ENCODE peak calls at places on chromosomes 12 and 14, in eight cellular contexts. Z is H4, O is gastrocnemius medialis, M is smooth muscle cell of the brain vasculature, F is HTR-8/SVneo, I is EL, H is mesendoderm, J is A172. C is an unnamed sample.

GRCh38 chr14:74141703-74142102 is 56.9 kb downstream of the LIN52 start:
- DNase-seq in J (no peak), Z (no peak), H (no peak), I (no peak), F (no peak), M (no peak), O (peak; percentile 4), C (no peak)

GRCh38 chr14:72598328-72598727 is 295.6 kb downstream of the DPF3 start:
- DNase-seq in F (no peak), O (no peak), Z (no peak), H (no peak), M (no peak), J (no peak), I (no peak), C (no peak)

GRCh38 chr12:96457191-96457930 is 32.0 kb upstream of the CFAP54 start:
- DNase-seq in F (no peak), M (no peak), H (peak; percentile 91), Z (no peak), J (no peak), I (no peak), O (no peak), C (no peak)

GRCh38 chr12:101019193-101019592 is 190.8 kb downstream of the SLC5A8 start:
- DNase-seq in Z (no peak), J (no peak), O (no peak), I (no peak), H (no peak), M (no peak), F (no peak), C (no peak)

GRCh38 chr12:12470751-12471300 is 91.8 kb downstream of the DUSP16 start:
- DNase-seq in Z (no peak), F (no peak), O (no peak), I (no peak), J (no peak), H (no peak), M (no peak), C (no peak)

GRCh38 chr12:16807731-16808130 is 201.8 kb upstream of the LMO3 start:
- DNase-seq in I (no peak), Z (no peak), F (no peak), J (no peak), M (no peak), O (no peak), H (no peak), C (no peak)

GRCh38 chr14:77980475-77981321 is 180.8 kb downstream of the ADCK1 start:
- DNase-seq in Z (no peak), M (no peak), O (no peak), F (no peak), I (peak; percentile 3), H (peak; percentile 57), J (no peak), C (no peak)

GRCh38 chr12:130555628-130556485 is 160.2 kb downstream of the RIMBP2 start:
- DNase-seq in Z (no peak), M (no peak), I (no peak), J (no peak), F (no peak), H (no peak), O (no peak), C (no peak)

GRCh38 chr12:65672441-65672840 is 151.8 kb upstream of the HMGA2 start:
- DNase-seq in F (no peak), O (no peak), J (no peak), Z (no peak), M (no peak), I (no peak), H (no peak), C (no peak)

GRCh38 chr14:93234798-93235197 is 27.7 kb downstream of the UBR7 start:
- DNase-seq in I (peak; percentile 87), M (no peak), O (no peak), J (peak; percentile 23), F (no peak), Z (peak; percentile 54), H (peak; percentile 36), C (no peak)

GRCh38 chr14:92325835-92326234 is 2.9 kb downstream of the SLC24A4 start:
- DNase-seq in F (no peak), I (no peak), H (no peak), Z (no peak), M (no peak), O (no peak), J (no peak), C (no peak)

GRCh38 chr14:79708991-79709390 is 502.3 kb downstream of the DIO2 start:
- DNase-seq in F (peak; percentile 24), O (no peak), I (peak; percentile 75), J (peak; percentile 39), M (no peak), Z (no peak), H (peak; percentile 40), C (no peak)

GRCh38 chr14:98227000-98227726 is 1044.8 kb downstream of the BCL11B start:
- DNase-seq in I (no peak), J (no peak), Z (no peak), H (no peak), O (no peak), F (no peak), M (no peak), C (no peak)

GRCh38 chr14:100657780-100658513 is 68.7 kb upstream of the DLK1 start:
- DNase-seq in M (no peak), O (no peak), J (no peak), H (no peak), F (no peak), I (no peak), Z (no peak), C (no peak)

GRCh38 chr14:22105643-22106042 is 432.0 kb upstream of the OR4E1 start:
- DNase-seq in O (no peak), Z (no peak), I (no peak), J (no peak), H (no peak), F (no peak), M (no peak), C (no peak)

GRCh38 chr14:95770777-95771176 is 56.9 kb upstream of the TCL1A start:
- DNase-seq in Z (no peak), O (no peak), J (no peak), M (no peak), I (peak; percentile 10), H (no peak), F (no peak), C (peak; percentile 2)

GRCh38 chr14:74302160-74302628 is 540 bp downstream of the ABCD4 start:
- DNase-seq in F (peak; percentile 87), J (peak; percentile 4), H (peak; percentile 57), I (peak; percentile 54), O (no peak), M (no peak), Z (peak; percentile 41), C (peak; percentile 8)

GRCh38 chr14:30855345-30856037 is 18.9 kb upstream of the COCH start:
- DNase-seq in J (no peak), O (no peak), H (no peak), Z (no peak), F (no peak), I (no peak), M (no peak), C (no peak)

GRCh38 chr14:35349966-35350365 is 54.6 kb downstream of the NFKBIA start:
- DNase-seq in I (no peak), M (no peak), J (no peak), Z (no peak), H (peak; percentile 42), O (no peak), F (no peak), C (no peak)

GRCh38 chr12:51056242-51056641 is 8.1 kb downstream of the LETMD1 start:
- DNase-seq in H (no peak), J (peak; percentile 26), M (no peak), I (peak; percentile 47), Z (peak; percentile 16), F (no peak), O (peak; percentile 46), C (no peak)

GRCh38 chr12:85468356-85469157 is 188.5 kb downstream of the ALX1 start:
- DNase-seq in O (no peak), M (peak; percentile 45), I (peak; percentile 58), F (peak; percentile 43), H (peak; percentile 94), J (peak; percentile 64), Z (peak; percentile 72), C (peak; percentile 52)

GRCh38 chr12:108668532-108668931 is 34.8 kb upstream of the SELPLG start:
- DNase-seq in O (no peak), J (no peak), M (no peak), H (no peak), F (no peak), I (no peak), Z (no peak), C (no peak)

GRCh38 chr12:84038241-84038640 is 874.4 kb downstream of the SLC6A15 start:
- DNase-seq in I (no peak), J (no peak), Z (no peak), F (no peak), M (no peak), H (peak; percentile 2), O (no peak), C (no peak)

GRCh38 chr12:15192721-15193120 is 28.5 kb downstream of the RERG start:
- DNase-seq in O (no peak), J (no peak), F (no peak), H (no peak), M (no peak), I (no peak), Z (no peak), C (no peak)

GRCh38 chr12:54009171-54010052 is 627 bp downstream of the HOXC8 start:
- DNase-seq in Z (no peak), F (no peak), I (peak; percentile 49), M (no peak), J (no peak), O (no peak), H (no peak), C (no peak)

GRCh38 chr12:26939953-26940352 is 1.7 kb downstream of the FGFR1OP2 start:
- DNase-seq in I (no peak), H (no peak), O (no peak), F (no peak), M (no peak), J (no peak), Z (no peak), C (no peak)

GRCh38 chr12:3333583-3333982 is 157.4 kb upstream of the PRMT8 start:
- DNase-seq in I (peak; percentile 39), H (peak; percentile 92), J (no peak), M (no peak), F (no peak), O (no peak), Z (no peak), C (no peak)

GRCh38 chr12:53996188-53996885 is 3.6 kb upstream of the HOXC9 start:
- DNase-seq in J (no peak), I (no peak), F (no peak), O (no peak), Z (no peak), M (no peak), H (no peak), C (no peak)

GRCh38 chr14:96741151-96741977 is 55.8 kb upstream of the VRK1 start:
- DNase-seq in O (no peak), H (peak; percentile 46), F (peak; percentile 53), M (no peak), I (peak; percentile 34), Z (no peak), J (peak; percentile 4), C (no peak)

GRCh38 chr12:59027199-59027598 is 106.9 kb upstream of the LRIG3 start:
- DNase-seq in Z (no peak), J (no peak), I (no peak), F (no peak), H (no peak), M (no peak), O (no peak), C (no peak)

GRCh38 chr14:24398298-24398942 is 383 bp upstream of the NYNRIN start:
- DNase-seq in Z (no peak), M (no peak), H (peak; percentile 63), J (no peak), I (no peak), F (no peak), O (no peak), C (no peak)

C was measured in SK-N-MC.